ENCODE peak calls at places on chromosomes 13 and 19, in four cellular contexts. P is GM04503, N is PC-3, H is frontal cortex. Q is an unnamed sample.

GRCh38 chr19:2273356-2274184 is 8.4 kb downstream of the PEAK3 start:
- DNase-seq in P (no peak), N (peak; percentile 66), H (peak; percentile 83), Q (no peak)

GRCh38 chr13:109180905-109181425 is 551.6 kb downstream of the MYO16 start:
- DNase-seq in P (peak; percentile 90), N (no peak), H (no peak), Q (no peak)

GRCh38 chr19:33231511-33231910 is 5.9 kb upstream of the SLC7A10 start:
- DNase-seq in P (peak; percentile 57), N (no peak), H (no peak), Q (no peak)

GRCh38 chr13:25943666-25944065 is 108.2 kb downstream of the SHISA2 start:
- DNase-seq in P (no peak), N (no peak), H (no peak), Q (no peak)

GRCh38 chr19:49468746-49469447 is 5.1 kb upstream of the FLT3LG start:
- DNase-seq in P (peak; percentile 42), N (peak; percentile 77), H (no peak), Q (no peak)

GRCh38 chr13:45413826-45414312 is 4.3 kb downstream of the SLC25A30 start:
- DNase-seq in P (no peak), N (no peak), H (no peak), Q (no peak)

GRCh38 chr13:41587490-41587889 is 130.1 kb downstream of the RGCC start:
- DNase-seq in P (no peak), N (no peak), H (no peak), Q (no peak)

GRCh38 chr13:50075619-50076097 is 60.4 kb downstream of the KCNRG start:
- DNase-seq in P (no peak), N (no peak), H (no peak), Q (no peak)

GRCh38 chr13:45807520-45808099 is 43.9 kb downstream of the SIAH3 start:
- DNase-seq in P (peak; percentile 10), N (peak; percentile 59), H (peak; percentile 61), Q (peak; percentile 4)

GRCh38 chr19:17754634-17755532 is 3.6 kb downstream of the FCHO1 start:
- DNase-seq in P (no peak), N (no peak), H (no peak), Q (no peak)

GRCh38 chr13:73535341-73535740 is 476.5 kb downstream of the KLF5 start:
- DNase-seq in P (no peak), N (peak; percentile 8), H (no peak), Q (no peak)

GRCh38 chr13:104823709-104824108 is 1711.8 kb downstream of the EFNB2 start:
- DNase-seq in P (no peak), N (peak; percentile 12), H (no peak), Q (no peak)

GRCh38 chr19:2160384-2160783 is 3.3 kb upstream of the DOT1L start:
- DNase-seq in P (no peak), N (no peak), H (no peak), Q (no peak)

GRCh38 chr13:85575110-85575509 is 224.1 kb downstream of the SLITRK6 start:
- DNase-seq in P (no peak), N (no peak), H (no peak), Q (no peak)

GRCh38 chr19:29517946-29518345 is 7.8 kb upstream of the VSTM2B start:
- DNase-seq in P (no peak), N (no peak), H (no peak), Q (no peak)

GRCh38 chr13:69524459-69525155 is 583.0 kb upstream of the ATXN8OS start:
- DNase-seq in P (no peak), N (peak; percentile 23), H (no peak), Q (no peak)

GRCh38 chr19:5990289-5990797 is 12.4 kb upstream of the RANBP3 start:
- DNase-seq in P (no peak), N (peak; percentile 32), H (no peak), Q (no peak)

GRCh38 chr13:109790951-109791605 is 4.7 kb upstream of the IRS2 start:
- DNase-seq in P (no peak), N (peak; percentile 58), H (no peak), Q (no peak)

GRCh38 chr19:16417660-16418596 is 53.8 kb downstream of the EPS15L1 start:
- DNase-seq in P (no peak), N (peak; percentile 70), H (peak; percentile 80), Q (no peak)

GRCh38 chr19:42254083-42254849 is 662 bp downstream of the ERF start:
- DNase-seq in P (no peak), N (peak; percentile 48), H (peak; percentile 57), Q (peak; percentile 88)

GRCh38 chr19:18278521-18279265 is 2.7 kb downstream of the JUND start:
- DNase-seq in P (no peak), N (no peak), H (no peak), Q (no peak)

GRCh38 chr19:34217952-34218817 is 36.2 kb upstream of the GARRE1 start:
- DNase-seq in P (peak; percentile 96), N (peak; percentile 96), H (no peak), Q (no peak)

GRCh38 chr19:2048959-2049740 is 1.9 kb downstream of the MKNK2 start:
- DNase-seq in P (no peak), N (no peak), H (peak; percentile 62), Q (peak; percentile 61)

GRCh38 chr13:28641600-28641926 is 17.4 kb upstream of the POMP start:
- DNase-seq in P (no peak), N (no peak), H (no peak), Q (no peak)

GRCh38 chr13:45102136-45102802 is 18.0 kb upstream of the GTF2F2 start:
- DNase-seq in P (no peak), N (no peak), H (peak; percentile 37), Q (no peak)

GRCh38 chr19:18513868-18514267 is 8.0 kb downstream of the ELL start:
- DNase-seq in P (no peak), N (no peak), H (no peak), Q (no peak)

GRCh38 chr13:113906566-113906965 is 42.7 kb upstream of the GAS6 start:
- DNase-seq in P (no peak), N (no peak), H (no peak), Q (no peak)

GRCh38 chr13:26663801-26664200 is 96.8 kb downstream of the GPR12 start:
- DNase-seq in P (no peak), N (peak; percentile 21), H (no peak), Q (no peak)

Q was measured in C1 segment of cervical spinal cord.